ENCODE peak calls at places on chromosomes 5 and 9, in eight cellular contexts. I, Y, R, A, P, M, U and D are unnamed samples. For H3K4me1, the result is how much of the 10 kb centered on the place peaks cover.

GRCh38 chr5:31365776-31366175 is 166.1 kb downstream of the DROSHA start:
- DNase-seq in Y (no peak), P (no peak), A (no peak), M (no peak), I (no peak), R (no peak), U (no peak), D (no peak)

GRCh38 chr5:10593531-10594181 is 29.8 kb downstream of the ANKRD33B start:
- DNase-seq in P (no peak), M (no peak), I (no peak), Y (no peak), U (no peak), R (no peak), A (no peak), D (no peak)

GRCh38 chr5:140590861-140591260 is 26.2 kb downstream of the SLC35A4 start:
- DNase-seq in U (no peak), M (no peak), P (no peak), I (no peak), Y (peak), R (no peak), A (no peak), D (no peak)

GRCh38 chr9:136372561-136373299 is 739 bp downstream of the CARD9 start:
- DNase-seq in A (peak), U (peak), R (peak), I (peak), Y (peak), M (no peak), P (peak), D (no peak)

GRCh38 chr5:172775326-172776234 is 4.6 kb upstream of the DUSP1 start:
- DNase-seq in P (no peak), R (peak), M (peak), A (peak), U (peak), Y (peak), I (peak), D (no peak)

GRCh38 chr5:72597456-72597948 is 90.3 kb upstream of the ZNF366 start:
- DNase-seq in A (no peak), R (no peak), M (no peak), I (no peak), U (peak), P (no peak), Y (peak), D (no peak)

GRCh38 chr5:14685757-14686156 is 21.2 kb downstream of the OTULIN start:
- DNase-seq in P (no peak), Y (peak), A (no peak), R (no peak), I (peak), U (peak), M (no peak), D (no peak)

GRCh38 chr5:95035891-95036675 is 248.8 kb downstream of the MCTP1 start:
- DNase-seq in A (no peak), U (no peak), I (no peak), Y (no peak), P (no peak), R (no peak), M (no peak), D (no peak)

GRCh38 chr9:95338243-95338642 is 20.7 kb upstream of the FANCC start:
- DNase-seq in M (no peak), A (no peak), Y (no peak), R (no peak), P (no peak), U (no peak), I (no peak), D (no peak)

GRCh38 chr5:118967059-118967508 is 21.3 kb downstream of the DTWD2 start:
- DNase-seq in A (no peak), Y (no peak), M (no peak), I (no peak), P (no peak), R (no peak), U (no peak), D (no peak)

GRCh38 chr9:5949103-5949699 is 58.5 kb downstream of the MLANA start:
- DNase-seq in U (peak), A (no peak), M (no peak), R (no peak), P (no peak), Y (peak), I (no peak), D (no peak)

GRCh38 chr5:36944607-36945225 is 68.1 kb downstream of the NIPBL start:
- DNase-seq in I (no peak), M (no peak), R (no peak), P (no peak), Y (peak), A (no peak), U (peak), D (no peak)

GRCh38 chr5:122436615-122437014 is 124.6 kb downstream of the SNCAIP start:
- DNase-seq in U (no peak), I (no peak), Y (no peak), R (no peak), A (no peak), M (no peak), P (no peak), D (no peak)

GRCh38 chr9:113594484-113595299 is 131.2 kb downstream of the RGS3 start:
- DNase-seq in I (no peak), P (no peak), R (no peak), U (no peak), Y (no peak), M (no peak), A (no peak), D (no peak)

GRCh38 chr9:107309271-107309670 is 26.2 kb downstream of the RAD23B start:
- DNase-seq in M (no peak), Y (no peak), P (no peak), R (no peak), A (no peak), I (no peak), U (peak), D (no peak)

GRCh38 chr9:31394040-31394473 is 990.4 kb upstream of the ACO1 start:
- DNase-seq in A (no peak), Y (peak), R (no peak), U (peak), P (no peak), M (no peak), I (no peak), D (no peak)

GRCh38 chr5:38208782-38209378 is 49.5 kb upstream of the EGFLAM start:
- DNase-seq in M (no peak), Y (peak), R (no peak), A (no peak), I (no peak), P (peak), U (peak), D (peak)

GRCh38 chr5:1868886-1869285 is 13.8 kb downstream of the IRX4 start:
- DNase-seq in I (no peak), A (no peak), M (no peak), Y (no peak), P (no peak), R (no peak), U (no peak), D (no peak)

GRCh38 chr5:138466058-138466899 is 1.0 kb downstream of the EGR1 start:
- DNase-seq in I (peak), P (no peak), A (no peak), Y (no peak), M (no peak), U (peak), R (peak), D (no peak)

GRCh38 chr5:16392718-16393117 is 72.9 kb downstream of the ZNF622 start:
- DNase-seq in U (no peak), A (no peak), M (no peak), I (no peak), Y (no peak), P (no peak), R (no peak), D (no peak)

GRCh38 chr9:137313326-137313920 is 11.4 kb upstream of the NRARP start:
- DNase-seq in M (no peak), Y (no peak), R (no peak), P (no peak), I (no peak), A (peak), U (no peak), D (no peak)

GRCh38 chr9:1332161-1332560 is 282.0 kb downstream of the DMRT2 start:
- DNase-seq in R (no peak), I (no peak), A (no peak), U (no peak), M (no peak), Y (no peak), P (no peak), D (no peak)

GRCh38 chr5:156423597-156423996 is 96.6 kb downstream of the SGCD start:
- DNase-seq in U (no peak), I (no peak), P (no peak), A (no peak), Y (no peak), R (no peak), M (no peak), D (no peak)

GRCh38 chr5:152270117-152270516 is 135.0 kb downstream of the NMUR2 start:
- DNase-seq in I (no peak), R (peak), M (no peak), Y (peak), U (peak), P (no peak), A (no peak), D (no peak)

GRCh38 chr5:150289551-150290390 is at the start of gene CAMK2A:
- DNase-seq in Y (no peak), I (no peak), U (no peak), A (no peak), R (no peak), P (peak), M (no peak), D (no peak)

GRCh38 chr9:15697459-15697858 is 144.6 kb downstream of the CCDC171 start:
- DNase-seq in P (no peak), M (no peak), I (no peak), A (no peak), U (peak), Y (peak), R (no peak), D (peak)

GRCh38 chr5:76041863-76042262 is 41.3 kb upstream of the SV2C start:
- DNase-seq in M (no peak), P (peak), A (no peak), U (no peak), I (no peak), R (no peak), Y (no peak), D (no peak)

GRCh38 chr5:126884269-126884819 is 107.4 kb downstream of the LMNB1 start:
- DNase-seq in A (no peak), I (no peak), U (peak), R (no peak), M (no peak), P (no peak), Y (peak), D (peak)

GRCh38 chr9:477146-477545 is 262.5 kb downstream of the DOCK8 start:
- DNase-seq in I (no peak), A (no peak), U (peak), R (no peak), P (no peak), Y (no peak), M (no peak), D (no peak)

GRCh38 chr5:123028222-123028621 is 8.3 kb downstream of the PPIC start:
- DNase-seq in R (no peak), A (no peak), Y (no peak), P (no peak), M (no peak), U (no peak), I (no peak), D (no peak)

GRCh38 chr5:126015244-126016054 is 407.8 kb upstream of the GRAMD2B start:
- DNase-seq in Y (peak), R (no peak), P (no peak), A (no peak), I (no peak), M (no peak), U (peak), D (no peak)

GRCh38 chr5:140549237-140550144 is 2.0 kb downstream of the EIF4EBP3 start:
- DNase-seq in I (peak), A (no peak), U (peak), R (no peak), M (no peak), Y (no peak), P (no peak), D (no peak)

GRCh38 chr9:113501129-113501686 is 37.7 kb downstream of the RGS3 start:
- DNase-seq in A (no peak), I (no peak), Y (no peak), U (no peak), M (no peak), P (peak), R (no peak), D (no peak)

GRCh38 chr5:8897316-8897715 is 648.6 kb downstream of the SEMA5A start:
- DNase-seq in A (no peak), I (no peak), U (no peak), Y (no peak), P (no peak), R (no peak), M (no peak), D (no peak)

GRCh38 chr9:110520120-110520701 is 59.3 kb downstream of the SVEP1 start:
- DNase-seq in A (no peak), I (no peak), P (no peak), Y (no peak), M (no peak), R (no peak), U (peak), D (no peak)

GRCh38 chr9:126791406-126792230 is 13.2 kb upstream of the ZBTB43 start:
- DNase-seq in A (peak), U (peak), R (peak), Y (peak), P (no peak), I (peak), M (no peak), D (peak)

GRCh38 chr5:111384220-111384619 is 128.1 kb downstream of the STARD4 start:
- DNase-seq in M (no peak), R (no peak), P (no peak), Y (peak), A (no peak), U (peak), I (no peak), D (no peak)

GRCh38 chr5:99544326-99544725 is 615.5 kb upstream of the CHD1 start:
- DNase-seq in Y (no peak), I (no peak), R (no peak), U (peak), M (no peak), P (no peak), A (no peak), D (no peak)

GRCh38 chr5:83472508-83473343 is 1.2 kb downstream of the VCAN start:
- DNase-seq in M (peak), I (peak), A (peak), U (peak), R (peak), P (peak), Y (peak), D (no peak)

GRCh38 chr9:38067892-38068615 is 973 bp downstream of the SHB start:
- DNase-seq in Y (no peak), I (no peak), U (no peak), R (no peak), A (peak), P (no peak), M (no peak), D (no peak)

GRCh38 chr9:38066167-38066906 is 2.7 kb downstream of the SHB start:
- DNase-seq in U (no peak), A (peak), P (no peak), Y (peak), M (no peak), R (no peak), I (peak), D (no peak)

GRCh38 chr9:38068616-38068865 is 486 bp downstream of the SHB start:
- DNase-seq in R (no peak), Y (peak), P (no peak), U (peak), M (no peak), A (no peak), I (peak), D (no peak)

GRCh38 chr9:38067611-38067891 is 1.5 kb downstream of the SHB start:
- DNase-seq in Y (no peak), I (no peak), M (no peak), P (peak), U (no peak), R (no peak), A (peak), D (no peak)

DNA sequence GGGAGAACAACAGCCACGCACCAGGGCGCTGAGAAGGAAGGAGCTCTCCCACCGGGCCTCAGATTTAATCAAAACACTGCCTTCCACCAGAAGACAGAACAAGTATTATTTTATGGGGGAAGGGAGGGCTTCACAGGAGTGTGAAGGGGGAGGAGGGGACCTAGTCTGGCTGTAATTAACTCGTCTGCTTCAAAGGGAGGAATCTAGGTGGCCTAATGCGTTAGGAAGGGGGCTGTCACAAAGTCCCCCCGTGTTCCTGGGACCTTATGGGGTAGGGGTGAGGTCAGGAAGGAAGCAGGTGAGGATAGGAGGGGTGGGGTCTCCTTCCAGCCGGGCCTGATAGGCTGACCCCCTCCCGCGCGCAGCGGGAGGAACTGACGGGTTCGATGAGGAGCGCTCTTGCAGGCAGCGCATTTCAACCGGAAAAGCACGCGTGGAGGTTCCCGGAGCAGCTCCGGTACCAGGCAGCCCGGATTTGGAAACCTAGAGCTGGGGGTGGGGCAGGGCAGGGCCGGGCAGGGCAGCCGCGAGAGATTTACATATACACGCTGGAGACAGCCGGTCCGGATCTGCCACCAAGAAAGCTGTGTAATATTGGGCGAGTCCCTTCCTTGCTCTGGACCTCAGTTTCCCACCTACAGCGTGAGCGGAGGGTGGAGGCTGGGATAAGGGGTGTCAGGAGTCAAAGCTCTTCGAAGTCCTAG is 2.0 kb downstream of the SHB start:
- DNase-seq in Y (peak), U (peak), I (peak), P (no peak), R (peak), M (peak), A (peak), D (no peak)
- H3K4me1 ChIP-seq in Y (under half), U (under half), I (under half), P (under half), R (under half), M (under half), A (half or more), D (under half)

DNA sequence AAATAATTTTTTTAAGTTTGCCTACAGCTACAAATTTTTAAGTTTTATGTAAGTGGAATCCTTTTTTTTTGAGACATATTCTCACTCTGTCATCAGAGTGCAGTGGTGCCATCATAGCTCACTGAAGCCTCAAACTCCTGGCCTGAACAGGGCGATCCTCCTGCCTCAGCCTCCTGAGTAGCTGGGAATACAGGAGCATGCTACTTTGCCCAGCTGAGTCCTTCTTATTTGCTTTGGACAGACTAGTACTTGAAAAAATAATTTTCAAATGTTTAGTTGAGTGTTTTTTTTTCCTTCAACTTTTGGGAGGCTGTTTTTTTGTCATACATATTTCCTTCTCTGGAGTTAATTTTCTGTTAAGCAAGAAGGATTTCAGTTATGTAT is 7.4 kb downstream of the GAPVD1 start:
- DNase-seq in Y (no peak), M (no peak), P (no peak), I (no peak), U (no peak), R (no peak), A (no peak), D (no peak)
- TF ChIP-seq CTCF in Y (no peak), M (no peak), P (no peak), I (no peak), U (no peak), R (no peak), A (no peak), D (no peak)

GRCh38 chr9:96497117-96497399 is 47.1 kb downstream of the HABP4 start:
- DNase-seq in R (no peak), Y (no peak), U (no peak), A (no peak), P (no peak), M (no peak), I (no peak), D (no peak)

GRCh38 chr9:96494215-96494800 is 44.3 kb downstream of the HABP4 start:
- DNase-seq in M (no peak), U (peak), A (no peak), I (no peak), R (no peak), P (no peak), Y (no peak), D (no peak)

GRCh38 chr9:96498796-96499195 is 48.8 kb downstream of the HABP4 start:
- DNase-seq in A (no peak), P (no peak), R (no peak), Y (no peak), I (no peak), U (no peak), M (no peak), D (no peak)

GRCh38 chr9:96495341-96495740 is 45.4 kb downstream of the HABP4 start:
- DNase-seq in Y (peak), R (no peak), I (no peak), P (no peak), M (no peak), A (peak), U (peak), D (no peak)

GRCh38 chr9:96496368-96497116 is 46.6 kb downstream of the HABP4 start:
- DNase-seq in Y (no peak), U (no peak), I (no peak), A (no peak), R (no peak), M (no peak), P (no peak), D (no peak)
- H3K4me1 ChIP-seq in Y (under half), U (under half), I (under half), A (under half), R (under half), M (under half), P (under half), D (under half)

DNA sequence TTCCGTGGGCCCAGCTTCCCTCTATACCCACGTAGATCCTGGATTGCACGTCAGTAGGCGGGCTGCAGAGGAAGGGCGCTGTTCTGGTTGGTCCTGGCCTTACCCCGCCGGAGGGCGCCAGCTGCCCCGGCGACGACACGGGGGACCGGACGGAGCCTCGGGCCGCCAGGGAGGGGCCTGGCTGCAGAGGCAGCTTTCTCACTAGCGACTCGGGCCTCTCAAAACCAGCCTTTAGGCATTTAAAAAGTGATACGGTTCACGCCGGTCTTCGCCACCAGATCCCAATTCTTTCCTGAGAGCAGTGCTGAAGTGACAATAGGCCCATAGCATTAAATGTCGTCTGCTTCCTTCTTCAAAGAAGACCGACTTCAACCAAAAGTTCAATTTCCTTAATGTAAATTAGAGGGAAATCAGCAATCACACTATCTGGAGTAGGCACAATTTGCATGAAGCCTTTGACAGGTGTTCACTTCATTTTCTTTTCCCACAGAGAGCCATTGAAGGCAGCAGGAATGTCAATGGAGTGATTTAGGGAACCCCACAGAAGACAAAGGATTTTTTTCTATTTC is 17.6 kb upstream of the UBE2D2 start:
- DNase-seq in Y (no peak), P (peak), I (peak), M (no peak), A (peak), U (peak), R (no peak), D (no peak)
- TF ChIP-seq CTCF in Y (no peak), P (peak), I (no peak), M (no peak), A (peak), U (peak), R (no peak), D (no peak)

GRCh38 chr9:133877327-133877726 is 114.8 kb downstream of the VAV2 start:
- DNase-seq in P (no peak), Y (no peak), R (no peak), A (no peak), I (no peak), M (no peak), U (no peak), D (no peak)
- H3K4me1 ChIP-seq in P (under half), Y (half or more), R (under half), A (under half), I (under half), M (under half), U (under half), D (half or more)

GRCh38 chr5:41638685-41639084 is 128.3 kb upstream of the PLCXD3 start:
- DNase-seq in U (no peak), A (no peak), M (no peak), R (no peak), P (no peak), Y (no peak), I (no peak), D (no peak)

GRCh38 chr5:41636605-41637004 is 126.2 kb upstream of the PLCXD3 start:
- DNase-seq in R (no peak), P (peak), Y (peak), I (no peak), U (peak), M (no peak), A (no peak), D (no peak)

GRCh38 chr5:41637424-41637823 is 127.0 kb upstream of the PLCXD3 start:
- DNase-seq in Y (no peak), R (no peak), P (peak), M (no peak), U (peak), I (no peak), A (no peak), D (no peak)

GRCh38 chr5:41637869-41638268 is 127.5 kb upstream of the PLCXD3 start:
- DNase-seq in P (no peak), M (no peak), U (no peak), A (no peak), R (no peak), Y (no peak), I (no peak), D (no peak)

GRCh38 chr5:41641621-41642020 is 131.2 kb upstream of the PLCXD3 start:
- DNase-seq in I (no peak), A (no peak), R (no peak), Y (no peak), P (no peak), U (peak), M (no peak), D (no peak)
- TF ChIP-seq CTCF in I (no peak), A (no peak), R (no peak), Y (no peak), P (peak), U (no peak), M (no peak), D (no peak)